ENCODE peak calls at places on chromosomes 7 and 10, in seven cellular contexts. M, H, G, T, Y, Q and A are unnamed samples.

GRCh38 chr7:106392565-106392964 is 107.8 kb upstream of the NAMPT start:
- DNase-seq in Y (no peak), T (no peak), Q (no peak), M (no peak), G (no peak), H (no peak), A (no peak)

GRCh38 chr7:154620307-154620706 is 382.6 kb downstream of the PAXIP1 start:
- DNase-seq in G (no peak), Q (no peak), M (no peak), Y (no peak), H (no peak), T (no peak), A (no peak)

GRCh38 chr7:138309186-138309585 is 150.9 kb upstream of the TRIM24 start:
- DNase-seq in Y (no peak), G (no peak), T (no peak), Q (no peak), M (no peak), H (no peak), A (no peak)

GRCh38 chr7:70647801-70648491 is 484.0 kb upstream of the GALNT17 start:
- DNase-seq in H (no peak), Q (no peak), Y (no peak), M (no peak), G (no peak), T (no peak), A (no peak)

GRCh38 chr7:80347173-80347572 is 164.7 kb downstream of the GNAT3 start:
- DNase-seq in Q (no peak), M (no peak), Y (no peak), G (no peak), H (no peak), T (no peak), A (no peak)

GRCh38 chr7:114703677-114704076 is 218.2 kb upstream of the MDFIC start:
- DNase-seq in Y (no peak), H (no peak), G (no peak), M (no peak), Q (no peak), T (no peak), A (no peak)

GRCh38 chr10:33664070-33664469 is 329.6 kb upstream of the NRP1 start:
- DNase-seq in M (no peak), Q (no peak), Y (no peak), H (no peak), G (no peak), T (no peak), A (no peak)

GRCh38 chr7:155216475-155217272 is 81.0 kb upstream of the INSIG1 start:
- DNase-seq in T (no peak), H (no peak), Y (no peak), M (no peak), G (peak), Q (peak), A (no peak)

GRCh38 chr7:24756545-24756988 is 697 bp downstream of the GSDME start:
- DNase-seq in Y (no peak), M (no peak), T (no peak), Q (no peak), G (no peak), H (no peak), A (no peak)

GRCh38 chr10:35379226-35380137 is 43.2 kb downstream of the CCNY start:
- DNase-seq in T (no peak), H (no peak), M (no peak), G (no peak), Q (no peak), Y (no peak), A (no peak)

GRCh38 chr7:25722856-25723255 is 429.1 kb upstream of the NFE2L3 start:
- DNase-seq in G (no peak), Y (no peak), M (no peak), H (no peak), Q (no peak), T (no peak), A (no peak)

GRCh38 chr7:73974948-73975926 is 52.7 kb upstream of the ELN start:
- DNase-seq in Y (no peak), Q (no peak), H (no peak), T (no peak), M (peak), G (no peak), A (no peak)

GRCh38 chr10:47176903-47177860 is 122.8 kb upstream of the GDF10 start:
- DNase-seq in M (no peak), H (no peak), Y (no peak), T (no peak), G (no peak), Q (no peak), A (peak)

GRCh38 chr7:81501220-81501619 is 268.6 kb downstream of the HGF start:
- DNase-seq in G (no peak), M (no peak), Q (no peak), Y (no peak), H (no peak), T (no peak), A (no peak)

GRCh38 chr10:22962817-22963216 is 35.0 kb downstream of the ARMC3 start:
- DNase-seq in Y (no peak), G (no peak), Q (no peak), T (no peak), M (no peak), H (no peak), A (no peak)

GRCh38 chr7:27697861-27698430 is 35.3 kb upstream of the HIBADH start:
- DNase-seq in G (peak), Y (peak), T (no peak), M (no peak), H (no peak), Q (peak), A (no peak)

GRCh38 chr7:108308276-108308675 is 148.0 kb downstream of the NRCAM start:
- DNase-seq in G (no peak), H (no peak), M (no peak), Q (no peak), Y (no peak), T (no peak), A (no peak)

GRCh38 chr10:46006219-46006618 is 24.2 kb downstream of the NCOA4 start:
- DNase-seq in Y (no peak), G (no peak), T (no peak), M (no peak), H (no peak), Q (no peak), A (no peak)

GRCh38 chr7:31373337-31374289 is 33.1 kb upstream of the NEUROD6 start:
- DNase-seq in M (no peak), Y (peak), T (no peak), H (peak), G (no peak), Q (no peak), A (no peak)

GRCh38 chr10:33142290-33142689 is 184.3 kb upstream of the ITGB1 start:
- DNase-seq in M (no peak), Q (no peak), G (no peak), Y (no peak), H (no peak), T (no peak), A (no peak)

GRCh38 chr7:141304291-141304690 is 230.4 kb downstream of the TMEM178B start:
- DNase-seq in H (no peak), G (no peak), T (no peak), Y (no peak), Q (no peak), M (no peak), A (no peak)

GRCh38 chr7:86932038-86932512 is 127.4 kb downstream of the ELAPOR2 start:
- DNase-seq in H (no peak), G (no peak), Q (no peak), T (no peak), M (no peak), Y (no peak), A (peak)

GRCh38 chr10:58010076-58010475 is 257.6 kb downstream of the IPMK start:
- DNase-seq in H (no peak), M (no peak), G (no peak), Q (no peak), Y (no peak), T (no peak), A (no peak)

GRCh38 chr7:155919400-155920067 is 107.3 kb upstream of the SHH start:
- DNase-seq in H (no peak), T (no peak), Q (peak), Y (no peak), G (no peak), M (peak), A (no peak)

GRCh38 chr7:131108212-131108980 is 219.3 kb upstream of the MKLN1 start:
- DNase-seq in M (no peak), Q (no peak), G (peak), H (no peak), T (no peak), Y (no peak), A (no peak)

GRCh38 chr7:27244488-27245123 is 2.0 kb downstream of the EVX1 start:
- DNase-seq in G (no peak), Y (no peak), H (no peak), T (no peak), Q (no peak), M (no peak), A (no peak)

GRCh38 chr10:112972606-112973005 is 22.6 kb downstream of the TCF7L2 start:
- DNase-seq in T (no peak), Y (no peak), Q (no peak), G (no peak), H (no peak), M (no peak), A (no peak)

GRCh38 chr7:133641436-133641835 is 388.6 kb downstream of the EXOC4 start:
- DNase-seq in Q (no peak), Y (no peak), M (no peak), T (no peak), G (no peak), H (no peak), A (no peak)

GRCh38 chr10:133364645-133365431 is 7.0 kb upstream of the FUOM start:
- DNase-seq in H (no peak), Y (no peak), G (peak), Q (no peak), M (no peak), T (no peak), A (no peak)

GRCh38 chr10:45495438-45496152 is 121.6 kb downstream of the ALOX5 start:
- DNase-seq in H (no peak), Y (no peak), G (no peak), M (no peak), T (no peak), Q (no peak), A (no peak)

GRCh38 chr7:1081931-1082401 is 5.9 kb upstream of the GPER1 start:
- DNase-seq in T (no peak), Y (no peak), H (no peak), G (no peak), M (no peak), Q (no peak), A (no peak)

GRCh38 chr7:103859699-103860098 is 129.8 kb downstream of the RELN start:
- DNase-seq in G (no peak), Y (no peak), H (no peak), M (no peak), T (no peak), Q (no peak), A (no peak)

GRCh38 chr7:27144799-27145166 is 1.3 kb upstream of the HOXA5 start:
- DNase-seq in Y (no peak), M (peak), Q (peak), G (peak), H (no peak), T (no peak), A (peak)

GRCh38 chr10:6103591-6103990 is 14.8 kb downstream of the RBM17 start:
- DNase-seq in Y (no peak), Q (no peak), T (no peak), G (no peak), M (no peak), H (no peak), A (no peak)

GRCh38 chr7:43248553-43248952 is 136.1 kb downstream of the HECW1 start:
- DNase-seq in Y (no peak), M (no peak), T (no peak), Q (no peak), G (no peak), H (no peak), A (no peak)
- H3K4me3 ChIP-seq in Y (no peak), M (no peak), T (no peak), Q (peak), G (no peak), H (no peak), A (no peak)

GRCh38 chr7:51158742-51159441 is 157.7 kb downstream of the COBL start:
- DNase-seq in T (no peak), G (no peak), H (no peak), M (no peak), Q (no peak), Y (no peak), A (no peak)

GRCh38 chr7:51162724-51163329 is 153.8 kb downstream of the COBL start:
- DNase-seq in Q (peak), T (peak), Y (peak), G (no peak), H (peak), M (no peak), A (peak)

GRCh38 chr7:51161937-51162336 is 154.7 kb downstream of the COBL start:
- DNase-seq in M (no peak), H (no peak), Q (no peak), T (no peak), Y (no peak), G (no peak), A (no peak)

GRCh38 chr7:51160411-51160810 is 156.2 kb downstream of the COBL start:
- DNase-seq in M (no peak), H (no peak), G (no peak), Y (no peak), Q (no peak), T (no peak), A (no peak)

GRCh38 chr7:51160990-51161615 is 155.5 kb downstream of the COBL start:
- DNase-seq in Y (peak), M (no peak), H (peak), Q (peak), G (peak), T (peak), A (no peak)
- TF ChIP-seq POLR2A in Y (no peak), M (no peak), H (no peak), Q (no peak), G (no peak), T (no peak), A (no peak)

GRCh38 chr10:86960003-86960862 is 1.8 kb downstream of the SNCG start:
- DNase-seq in G (peak), T (peak), H (no peak), M (peak), Y (no peak), Q (no peak), A (peak)
- H3K4me3 ChIP-seq in G (no peak), T (no peak), H (no peak), M (no peak), Y (no peak), Q (no peak), A (no peak)

GRCh38 chr7:4775281-4776159 is at the start of gene AP5Z1:
- DNase-seq in Q (peak), M (peak), H (peak), T (peak), G (peak), Y (peak), A (peak)
- TF ChIP-seq POLR2A in Q (peak), M (peak), H (peak), T (peak), G (peak), Y (peak), A (peak)

DNA sequence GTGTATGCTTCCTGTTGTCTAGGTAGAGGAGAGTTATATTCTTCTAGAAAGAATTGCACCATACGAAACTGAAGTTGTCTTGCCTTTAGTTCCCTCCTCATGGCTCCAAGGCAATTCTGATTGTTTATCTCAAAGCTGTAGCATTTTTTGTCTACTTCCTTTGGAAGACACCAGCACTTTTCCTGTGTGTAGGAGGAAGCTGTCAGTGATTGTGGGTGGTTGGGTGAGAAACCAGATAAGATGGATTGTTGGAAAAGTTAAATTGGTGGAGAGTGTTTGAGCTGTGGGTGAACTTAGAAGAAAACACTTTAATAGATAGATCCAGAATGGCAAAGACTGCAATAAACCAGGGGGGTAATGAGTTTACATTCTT is 12.1 kb upstream of the CSTF2T start:
- DNase-seq in G (no peak), H (no peak), T (no peak), Q (no peak), Y (no peak), M (no peak), A (no peak)
- H3K4me3 ChIP-seq in G (no peak), H (no peak), T (no peak), Q (no peak), Y (no peak), M (no peak), A (no peak)

DNA sequence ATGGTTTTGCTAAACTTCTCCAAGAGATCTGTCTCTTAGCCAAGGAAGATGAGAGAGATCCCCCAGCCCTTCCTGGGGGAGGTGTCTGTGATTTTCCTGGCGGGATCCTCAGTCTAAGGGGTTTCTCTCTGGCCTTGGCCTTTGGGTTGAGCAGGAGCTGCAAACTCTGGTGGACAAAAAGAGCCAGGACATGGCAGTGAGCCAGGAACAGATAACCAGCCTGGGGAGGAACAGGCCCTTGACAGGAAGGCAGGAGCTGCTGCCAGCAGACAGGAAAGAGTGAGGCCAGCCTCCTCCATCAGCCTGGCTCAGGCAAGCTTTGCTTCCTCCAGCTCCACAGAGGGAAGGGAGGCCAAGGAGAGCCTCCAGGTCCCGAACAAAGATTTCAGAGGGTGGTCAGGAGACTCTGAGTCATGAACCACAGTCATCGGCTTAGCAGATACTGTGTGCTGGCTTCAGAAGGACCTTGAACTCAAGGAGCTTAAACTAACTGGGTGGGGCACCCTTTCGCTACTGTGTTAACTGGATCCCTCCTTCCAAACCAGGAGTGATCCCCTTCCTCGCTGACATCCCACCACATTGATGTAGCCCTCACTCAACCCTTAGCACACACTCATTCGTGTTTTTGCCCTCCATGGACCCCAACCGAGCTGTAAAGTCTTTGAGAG is 34.7 kb downstream of the DDIT4 start:
- DNase-seq in T (no peak), Y (peak), M (no peak), Q (peak), G (peak), H (no peak), A (no peak)
- TF ChIP-seq POLR2A in T (no peak), Y (no peak), M (no peak), Q (no peak), G (no peak), H (no peak), A (no peak)